ENCODE peak calls at places on chromosome 20, in six cellular contexts. I is body of pancreas; G is ACHN; H is sigmoid colon; X is H4; A is stimulated activated CD4-positive, alpha-beta T cell treated with anti-CD3 and anti-CD28 coated beads, TNF-alpha, amount 100 ng/mL, for 24 hours. P is an unnamed sample.
A peak's percentile ranks its signal among the peaks of the same experiment; 100 is the strongest.

GRCh38 chr20:34163316-34163715 is 51.3 kb upstream of the EIF2S2 start:
- DNase-seq in I (no peak), G (no peak), H (no peak), X (no peak), A (no peak), P (no peak)

GRCh38 chr20:19338960-19339359 is 126.5 kb downstream of the SLC24A3 start:
- DNase-seq in I (no peak), G (no peak), H (no peak), X (no peak), A (no peak), P (no peak)

GRCh38 chr20:38013891-38014290 is 19.4 kb downstream of the TTI1 start:
- DNase-seq in I (no peak), G (no peak), H (no peak), X (no peak), A (no peak), P (no peak)

GRCh38 chr20:62411479-62412193 is 4.6 kb upstream of the CABLES2 start:
- DNase-seq in I (no peak), G (no peak), H (no peak), X (no peak), A (no peak), P (no peak)

GRCh38 chr20:35146299-35146921 is 726 bp downstream of the EDEM2 start:
- DNase-seq in I (peak; percentile 8), G (peak; percentile 42), H (no peak), X (no peak), A (no peak), P (no peak)

GRCh38 chr20:49540696-49541435 is 27.1 kb downstream of the PTGIS start:
- DNase-seq in I (no peak), G (no peak), H (no peak), X (no peak), A (no peak), P (peak; percentile 30)

GRCh38 chr20:62178316-62179161 is 4.3 kb upstream of the MTG2 start:
- DNase-seq in I (no peak), G (no peak), H (no peak), X (no peak), A (no peak), P (no peak)

GRCh38 chr20:47011984-47012383 is 117.3 kb downstream of the EYA2 start:
- DNase-seq in I (no peak), G (no peak), H (no peak), X (no peak), A (no peak), P (no peak)

GRCh38 chr20:33165416-33166055 is 2.4 kb upstream of the BPIFA2 start:
- DNase-seq in I (no peak), G (no peak), H (no peak), X (no peak), A (no peak), P (no peak)

GRCh38 chr20:50586531-50587232 is 76.5 kb downstream of the PTPN1 start:
- DNase-seq in I (no peak), G (no peak), H (no peak), X (no peak), A (no peak), P (no peak)

GRCh38 chr20:45842169-45842812 is 8.7 kb downstream of the SNX21 start:
- DNase-seq in I (peak; percentile 17), G (no peak), H (peak; percentile 90), X (no peak), A (no peak), P (no peak)

GRCh38 chr20:1855113-1855512 is 40.1 kb upstream of the SIRPA start:
- DNase-seq in I (no peak), G (no peak), H (no peak), X (no peak), A (no peak), P (no peak)

P was measured in retina.